ENCODE peak calls at places on chromosomes 2 and 18, in seven cellular contexts. One of them, this sample, is unnamed. For H3K4me1, the result is how much of the 10 kb centered on the place peaks cover.

GRCh38 chr2:125471963-125472362 is 1184.0 kb upstream of the GYPC start:
- DNase-seq in Peyer's patch: no peak
- DNase-seq in breast epithelium: no peak
- DNase-seq in left ventricle myocardium inferior: no peak
- DNase-seq in transverse colon: peak
- DNase-seq in fibroblast of lung: peak
- DNase-seq in IMR-90: peak
- DNase-seq in this sample: no peak

GRCh38 chr2:100739735-100740432 is 80.1 kb upstream of the NPAS2 start:
- DNase-seq in fibroblast of lung: no peak
- DNase-seq in IMR-90: no peak
- DNase-seq in Peyer's patch: no peak
- DNase-seq in transverse colon: no peak
- DNase-seq in left ventricle myocardium inferior: no peak
- DNase-seq in breast epithelium: no peak
- DNase-seq in this sample: no peak

GRCh38 chr2:195304310-195304709 is 352.7 kb upstream of the SLC39A10 start:
- DNase-seq in left ventricle myocardium inferior: no peak
- DNase-seq in fibroblast of lung: peak
- DNase-seq in breast epithelium: no peak
- DNase-seq in IMR-90: peak
- DNase-seq in Peyer's patch: no peak
- DNase-seq in transverse colon: no peak
- DNase-seq in this sample: no peak

GRCh38 chr2:205731521-205731965 is 49.2 kb downstream of the NRP2 start:
- DNase-seq in left ventricle myocardium inferior: no peak
- DNase-seq in breast epithelium: no peak
- DNase-seq in fibroblast of lung: peak
- DNase-seq in IMR-90: peak
- DNase-seq in Peyer's patch: no peak
- DNase-seq in transverse colon: no peak
- DNase-seq in this sample: no peak

GRCh38 chr18:53817976-53818950 is 406.2 kb downstream of the MBD2 start:
- DNase-seq in transverse colon: no peak
- DNase-seq in left ventricle myocardium inferior: no peak
- DNase-seq in Peyer's patch: no peak
- DNase-seq in breast epithelium: no peak
- DNase-seq in fibroblast of lung: no peak
- DNase-seq in IMR-90: no peak
- DNase-seq in this sample: no peak

GRCh38 chr2:140454717-140455116 is 1674.5 kb upstream of the NXPH2 start:
- DNase-seq in Peyer's patch: no peak
- DNase-seq in left ventricle myocardium inferior: no peak
- DNase-seq in breast epithelium: no peak
- DNase-seq in transverse colon: no peak
- DNase-seq in IMR-90: peak
- DNase-seq in fibroblast of lung: peak
- DNase-seq in this sample: no peak

GRCh38 chr2:163345795-163346573 is 389.8 kb downstream of the FIGN start:
- DNase-seq in breast epithelium: no peak
- DNase-seq in IMR-90: peak
- DNase-seq in fibroblast of lung: peak
- DNase-seq in Peyer's patch: no peak
- DNase-seq in left ventricle myocardium inferior: no peak
- DNase-seq in transverse colon: no peak
- DNase-seq in this sample: peak

GRCh38 chr2:67997528-67998267 is 65.1 kb downstream of the C1D start:
- DNase-seq in breast epithelium: no peak
- DNase-seq in left ventricle myocardium inferior: no peak
- DNase-seq in Peyer's patch: no peak
- DNase-seq in transverse colon: no peak
- DNase-seq in IMR-90: peak
- DNase-seq in fibroblast of lung: peak
- DNase-seq in this sample: no peak

GRCh38 chr2:229033816-229034215 is 237.3 kb downstream of the PID1 start:
- DNase-seq in IMR-90: no peak
- DNase-seq in fibroblast of lung: no peak
- DNase-seq in left ventricle myocardium inferior: no peak
- DNase-seq in Peyer's patch: no peak
- DNase-seq in breast epithelium: no peak
- DNase-seq in transverse colon: no peak
- DNase-seq in this sample: no peak

GRCh38 chr2:86468162-86469033 is 27.2 kb downstream of the KDM3A start:
- DNase-seq in IMR-90: no peak
- DNase-seq in Peyer's patch: no peak
- DNase-seq in left ventricle myocardium inferior: no peak
- DNase-seq in breast epithelium: no peak
- DNase-seq in transverse colon: no peak
- DNase-seq in fibroblast of lung: no peak
- DNase-seq in this sample: no peak

GRCh38 chr2:147740211-147740927 is 104.5 kb upstream of the ACVR2A start:
- DNase-seq in left ventricle myocardium inferior: no peak
- DNase-seq in fibroblast of lung: no peak
- DNase-seq in breast epithelium: no peak
- DNase-seq in transverse colon: no peak
- DNase-seq in Peyer's patch: no peak
- DNase-seq in IMR-90: no peak
- DNase-seq in this sample: no peak

GRCh38 chr2:78861546-78861945 is 164.0 kb upstream of the REG3G start:
- DNase-seq in left ventricle myocardium inferior: no peak
- DNase-seq in transverse colon: no peak
- DNase-seq in Peyer's patch: no peak
- DNase-seq in IMR-90: no peak
- DNase-seq in fibroblast of lung: no peak
- DNase-seq in breast epithelium: no peak
- DNase-seq in this sample: no peak

GRCh38 chr2:16156411-16156810 is 216.1 kb downstream of the MYCN start:
- DNase-seq in IMR-90: no peak
- DNase-seq in transverse colon: no peak
- DNase-seq in breast epithelium: no peak
- DNase-seq in Peyer's patch: no peak
- DNase-seq in fibroblast of lung: no peak
- DNase-seq in left ventricle myocardium inferior: no peak
- DNase-seq in this sample: no peak

GRCh38 chr2:127183771-127184170 is 36.3 kb downstream of the CYP27C1 start:
- DNase-seq in Peyer's patch: no peak
- DNase-seq in fibroblast of lung: no peak
- DNase-seq in left ventricle myocardium inferior: no peak
- DNase-seq in transverse colon: no peak
- DNase-seq in IMR-90: no peak
- DNase-seq in breast epithelium: no peak
- DNase-seq in this sample: no peak

GRCh38 chr2:221571391-221572179 is 519 bp downstream of the EPHA4 start:
- DNase-seq in transverse colon: peak
- DNase-seq in left ventricle myocardium inferior: peak
- DNase-seq in fibroblast of lung: peak
- DNase-seq in breast epithelium: no peak
- DNase-seq in Peyer's patch: peak
- DNase-seq in IMR-90: peak
- DNase-seq in this sample: no peak

GRCh38 chr18:12990662-12990976 is 543 bp upstream of the CEP192 start:
- DNase-seq in transverse colon: no peak
- DNase-seq in fibroblast of lung: no peak
- DNase-seq in IMR-90: no peak
- DNase-seq in left ventricle myocardium inferior: no peak
- DNase-seq in Peyer's patch: no peak
- DNase-seq in breast epithelium: no peak
- DNase-seq in this sample: no peak

GRCh38 chr18:12993439-12993838 is 2.3 kb downstream of the CEP192 start:
- DNase-seq in transverse colon: no peak
- DNase-seq in Peyer's patch: no peak
- DNase-seq in breast epithelium: no peak
- DNase-seq in fibroblast of lung: no peak
- DNase-seq in IMR-90: no peak
- DNase-seq in left ventricle myocardium inferior: no peak
- DNase-seq in this sample: no peak

GRCh38 chr18:12990977-12991838 is at the start of gene CEP192:
- DNase-seq in fibroblast of lung: peak
- DNase-seq in IMR-90: peak
- DNase-seq in left ventricle myocardium inferior: peak
- DNase-seq in breast epithelium: peak
- DNase-seq in Peyer's patch: peak
- DNase-seq in transverse colon: peak
- DNase-seq in this sample: peak

GRCh38 chr18:12990128-12990485 is 1.1 kb upstream of the CEP192 start:
- DNase-seq in left ventricle myocardium inferior: no peak
- DNase-seq in transverse colon: no peak
- DNase-seq in fibroblast of lung: no peak
- DNase-seq in breast epithelium: no peak
- DNase-seq in IMR-90: no peak
- DNase-seq in Peyer's patch: no peak
- DNase-seq in this sample: no peak

DNA sequence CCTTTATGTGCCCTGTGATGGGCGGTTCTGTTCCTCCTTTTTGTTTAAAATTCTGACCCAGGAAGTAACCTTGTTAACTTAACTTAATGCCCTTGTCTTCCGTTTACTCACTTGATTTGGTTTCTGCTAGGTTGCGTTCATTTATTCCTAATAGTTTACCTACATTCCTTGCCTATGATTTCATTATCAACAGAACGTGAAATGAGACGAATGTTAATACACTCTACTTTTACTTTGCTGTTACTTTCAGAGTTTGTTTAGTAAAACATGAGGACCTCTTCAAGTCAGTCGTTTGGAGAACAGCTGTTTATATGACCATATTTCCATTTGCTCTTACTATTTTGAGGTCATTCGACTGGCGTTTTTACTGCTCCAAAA is 666 bp downstream of the CEP192 start:
- DNase-seq in fibroblast of lung: no peak
- DNase-seq in transverse colon: no peak
- DNase-seq in IMR-90: no peak
- DNase-seq in breast epithelium: no peak
- DNase-seq in left ventricle myocardium inferior: no peak
- DNase-seq in Peyer's patch: no peak
- DNase-seq in this sample: no peak
- H3K4me1 ChIP-seq in fibroblast of lung: under half
- H3K4me1 ChIP-seq in transverse colon: under half
- H3K4me1 ChIP-seq in IMR-90: under half
- H3K4me1 ChIP-seq in breast epithelium: under half
- H3K4me1 ChIP-seq in left ventricle myocardium inferior: under half
- H3K4me1 ChIP-seq in Peyer's patch: under half
- H3K4me1 ChIP-seq in this sample: under half

DNA sequence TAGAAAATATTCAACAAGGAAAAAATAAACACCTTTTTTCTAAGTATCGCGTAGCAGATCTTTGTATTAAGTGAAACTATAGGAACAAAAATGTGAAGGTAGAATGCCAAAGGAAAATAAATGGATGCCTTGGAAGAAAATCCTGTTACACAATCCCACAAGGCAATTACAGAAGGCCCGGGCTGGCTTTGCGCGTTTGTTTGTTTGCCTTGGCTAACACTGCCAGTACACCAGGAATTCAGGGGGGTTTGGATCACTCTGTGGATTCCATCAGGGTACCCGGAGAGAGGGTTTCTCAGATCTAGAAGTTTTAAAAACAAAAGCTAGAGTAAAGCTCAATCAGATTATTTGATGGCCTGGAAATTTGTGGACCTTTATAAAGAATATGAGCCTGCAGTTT is 478.3 kb downstream of the FBXO15 start:
- DNase-seq in fibroblast of lung: peak
- DNase-seq in IMR-90: peak
- DNase-seq in breast epithelium: no peak
- DNase-seq in left ventricle myocardium inferior: no peak
- DNase-seq in Peyer's patch: no peak
- DNase-seq in transverse colon: no peak
- DNase-seq in this sample: no peak
- H3K27ac ChIP-seq in fibroblast of lung: no peak
- H3K27ac ChIP-seq in IMR-90: no peak
- H3K27ac ChIP-seq in breast epithelium: no peak
- H3K27ac ChIP-seq in left ventricle myocardium inferior: no peak
- H3K27ac ChIP-seq in Peyer's patch: no peak
- H3K27ac ChIP-seq in transverse colon: no peak
- H3K27ac ChIP-seq in this sample: no peak

DNA sequence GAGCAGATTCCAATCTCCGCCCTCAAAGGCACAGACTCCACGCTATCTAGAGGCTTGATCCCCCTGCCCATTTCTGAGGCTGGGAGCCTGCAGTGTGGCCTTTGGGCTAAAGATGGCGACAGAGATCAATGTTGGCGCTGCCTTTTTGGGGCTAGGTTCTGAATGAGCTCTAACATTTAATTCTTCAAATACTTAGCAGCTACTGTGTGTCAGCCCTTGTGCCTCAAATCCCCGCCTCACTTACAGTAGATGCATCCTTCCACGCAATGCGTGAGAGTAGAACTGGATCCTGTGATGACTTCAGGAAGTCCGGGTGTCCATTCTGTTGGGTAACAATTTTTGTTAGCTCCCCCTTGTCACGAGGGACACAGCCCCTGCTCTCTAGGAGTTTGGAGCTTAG is 12.4 kb downstream of the IL1F10 start:
- DNase-seq in breast epithelium: no peak
- DNase-seq in transverse colon: peak
- DNase-seq in fibroblast of lung: peak
- DNase-seq in left ventricle myocardium inferior: no peak
- DNase-seq in Peyer's patch: no peak
- DNase-seq in IMR-90: no peak
- DNase-seq in this sample: peak
- H3K4me1 ChIP-seq in breast epithelium: under half
- H3K4me1 ChIP-seq in transverse colon: under half
- H3K4me1 ChIP-seq in fibroblast of lung: under half
- H3K4me1 ChIP-seq in left ventricle myocardium inferior: under half
- H3K4me1 ChIP-seq in Peyer's patch: under half
- H3K4me1 ChIP-seq in IMR-90: under half
- H3K4me1 ChIP-seq in this sample: under half

GRCh38 chr18:473687-474265 is 26.7 kb downstream of the COLEC12 start:
- DNase-seq in fibroblast of lung: no peak
- DNase-seq in Peyer's patch: no peak
- DNase-seq in left ventricle myocardium inferior: no peak
- DNase-seq in transverse colon: no peak
- DNase-seq in IMR-90: no peak
- DNase-seq in breast epithelium: no peak
- DNase-seq in this sample: no peak

GRCh38 chr18:477565-477964 is 22.9 kb downstream of the COLEC12 start:
- DNase-seq in fibroblast of lung: no peak
- DNase-seq in Peyer's patch: no peak
- DNase-seq in transverse colon: no peak
- DNase-seq in breast epithelium: no peak
- DNase-seq in left ventricle myocardium inferior: no peak
- DNase-seq in IMR-90: no peak
- DNase-seq in this sample: no peak

GRCh38 chr18:476368-476767 is 24.1 kb downstream of the COLEC12 start:
- DNase-seq in breast epithelium: no peak
- DNase-seq in Peyer's patch: no peak
- DNase-seq in transverse colon: no peak
- DNase-seq in IMR-90: no peak
- DNase-seq in fibroblast of lung: no peak
- DNase-seq in left ventricle myocardium inferior: no peak
- DNase-seq in this sample: no peak

GRCh38 chr18:474416-474815 is 26.1 kb downstream of the COLEC12 start:
- DNase-seq in IMR-90: no peak
- DNase-seq in left ventricle myocardium inferior: no peak
- DNase-seq in transverse colon: no peak
- DNase-seq in Peyer's patch: no peak
- DNase-seq in breast epithelium: no peak
- DNase-seq in fibroblast of lung: no peak
- DNase-seq in this sample: no peak

DNA sequence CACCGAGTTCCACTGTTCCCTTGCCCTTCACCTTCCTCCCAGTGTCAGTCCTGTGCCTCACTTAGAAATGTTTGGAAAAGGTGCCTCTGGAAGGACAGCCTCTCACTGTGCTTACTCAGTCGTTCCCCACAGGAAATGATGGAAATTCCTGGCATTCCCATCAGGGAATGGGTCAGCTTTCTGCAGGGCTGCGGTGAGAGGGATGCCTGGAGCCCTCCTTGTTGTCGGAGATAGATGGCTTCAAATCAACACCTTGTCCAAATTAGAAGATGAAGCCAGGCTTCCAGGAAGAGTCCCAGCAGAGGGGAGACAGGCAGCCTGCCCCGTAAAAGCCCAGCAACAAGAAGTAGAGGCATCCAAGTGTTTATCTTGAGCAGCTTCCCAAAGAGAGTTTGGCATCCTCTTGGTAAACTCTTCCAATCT is 25.3 kb downstream of the COLEC12 start:
- DNase-seq in fibroblast of lung: peak
- DNase-seq in left ventricle myocardium inferior: no peak
- DNase-seq in transverse colon: no peak
- DNase-seq in breast epithelium: no peak
- DNase-seq in IMR-90: peak
- DNase-seq in Peyer's patch: no peak
- DNase-seq in this sample: no peak
- H3K27ac ChIP-seq in fibroblast of lung: peak
- H3K27ac ChIP-seq in left ventricle myocardium inferior: peak
- H3K27ac ChIP-seq in transverse colon: peak
- H3K27ac ChIP-seq in breast epithelium: peak
- H3K27ac ChIP-seq in IMR-90: peak
- H3K27ac ChIP-seq in Peyer's patch: peak
- H3K27ac ChIP-seq in this sample: no peak